ENCODE peak calls at places on chromosomes 2 and 18, in six cellular contexts. L is neural crest cell; Y is tibial nerve; W is epithelial cell of esophagus; M is OCI-LY7; B is CD8-positive, alpha-beta T cell. R is an unnamed sample.

GRCh38 chr2:33505966-33506365 is 29.5 kb downstream of the RASGRP3 start:
- DNase-seq in L (no peak), Y (no peak), W (no peak), M (no peak), B (no peak), R (no peak)

GRCh38 chr2:74005786-74006185 is 21.1 kb downstream of the TET3 start:
- DNase-seq in L (no peak), Y (no peak), W (no peak), M (no peak), B (no peak), R (no peak)

GRCh38 chr18:8988262-8988871 is 114.1 kb upstream of the NDUFV2 start:
- DNase-seq in L (peak), Y (no peak), W (peak), M (peak), B (peak), R (peak)

GRCh38 chr2:53941749-53942148 is 29.0 kb downstream of the PSME4 start:
- DNase-seq in L (no peak), Y (no peak), W (no peak), M (no peak), B (no peak), R (no peak)

GRCh38 chr2:239034561-239035341 is 186.9 kb downstream of the TWIST2 start:
- DNase-seq in L (no peak), Y (no peak), W (no peak), M (no peak), B (no peak), R (no peak)

GRCh38 chr2:233556756-233557736 is 9.5 kb downstream of the USP40 start:
- DNase-seq in L (no peak), Y (no peak), W (peak), M (peak), B (no peak), R (no peak)

GRCh38 chr18:54387631-54388030 is 29.9 kb downstream of the C18orf54 start:
- DNase-seq in L (no peak), Y (no peak), W (peak), M (no peak), B (no peak), R (no peak)

GRCh38 chr18:50523165-50523564 is 36.7 kb upstream of the MAPK4 start:
- DNase-seq in L (peak), Y (no peak), W (no peak), M (no peak), B (no peak), R (no peak)

GRCh38 chr2:207692206-207693065 is 19.0 kb upstream of the CCNYL1 start:
- DNase-seq in L (peak), Y (no peak), W (peak), M (peak), B (no peak), R (no peak)

GRCh38 chr2:158038906-158039305 is 62.8 kb upstream of the UPP2 start:
- DNase-seq in L (no peak), Y (no peak), W (no peak), M (no peak), B (no peak), R (no peak)

GRCh38 chr2:158031371-158031770 is 70.3 kb upstream of the UPP2 start:
- DNase-seq in L (no peak), Y (no peak), W (no peak), M (no peak), B (no peak), R (no peak)

GRCh38 chr2:158034198-158034831 is 67.4 kb upstream of the UPP2 start:
- DNase-seq in L (peak), Y (no peak), W (peak), M (peak), B (no peak), R (peak)
- TF ChIP-seq CTCF in L (peak), Y (no peak), W (peak), M (peak), B (no peak), R (peak)

DNA sequence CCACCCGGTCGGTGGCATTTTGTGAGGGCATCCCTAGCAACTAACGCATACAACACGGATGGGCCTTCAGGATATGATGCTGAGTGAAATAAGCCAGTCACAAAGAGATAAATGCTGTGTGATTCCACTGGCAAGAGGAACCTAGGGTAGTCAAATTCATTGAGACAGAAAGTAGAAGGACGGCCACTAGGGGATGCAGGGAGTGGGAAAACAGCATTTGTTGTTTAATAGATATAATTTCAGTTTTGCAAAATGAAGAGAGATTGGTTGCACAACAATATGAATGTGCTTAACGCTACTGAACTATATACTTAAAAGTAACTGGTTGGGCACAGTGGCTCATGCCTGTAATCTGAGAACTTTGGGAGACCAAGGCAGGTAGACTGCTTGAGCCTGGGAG is 112.9 kb downstream of the AFF3 start:
- DNase-seq in L (no peak), Y (no peak), W (no peak), M (no peak), B (no peak), R (no peak)
- TF ChIP-seq CTCF in L (peak), Y (no peak), W (no peak), M (peak), B (no peak), R (peak)

DNA sequence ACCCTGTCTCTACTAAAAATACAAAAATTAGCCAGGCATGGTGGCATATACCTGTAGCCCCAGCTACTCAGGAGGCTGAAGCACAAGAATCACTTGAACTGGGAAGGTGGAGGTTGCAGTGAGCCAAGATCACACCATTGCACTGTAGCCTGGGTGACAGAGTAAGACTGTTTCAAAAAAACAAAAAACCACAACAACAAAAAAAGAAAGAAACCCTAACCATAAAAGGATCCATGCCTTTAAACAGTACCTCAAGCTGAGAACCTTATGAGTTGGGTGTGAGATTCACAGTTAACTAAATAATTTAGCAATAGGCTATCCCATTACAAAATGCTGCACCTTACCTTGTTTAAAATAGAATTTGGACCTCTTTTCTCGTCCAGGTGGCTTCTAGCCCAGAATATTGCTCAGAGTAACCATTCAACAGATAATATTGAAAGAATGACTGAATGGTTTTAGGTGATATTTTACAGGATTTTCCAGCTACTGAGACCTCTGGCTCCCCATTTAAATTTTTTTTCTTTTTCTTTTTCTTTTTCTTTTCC is 6.4 kb downstream of the DPYSL5 start:
- DNase-seq in L (no peak), Y (no peak), W (no peak), M (no peak), B (no peak), R (no peak)
- TF ChIP-seq CTCF in L (no peak), Y (no peak), W (no peak), M (no peak), B (no peak), R (no peak)

GRCh38 chr2:14831458-14831857 is 198.9 kb downstream of the LRATD1 start:
- DNase-seq in L (no peak), Y (no peak), W (peak), M (no peak), B (no peak), R (no peak)
- TF ChIP-seq CTCF in L (no peak), Y (no peak), W (peak), M (no peak), B (no peak), R (no peak)

R was measured in progenitor cell of endocrine pancreas.